ENCODE peak calls at places on chromosomes 12 and 14, in nine cellular contexts. A is retinal pigment epithelial cell, S is prostate gland, O is thoracic aorta, V is WTC11, F is A549, G is activated B cell treated with CpG ODN at 0.5 μM for 24 hours, X is adrenal gland, Q is GM23338. M is an unnamed sample.

GRCh38 chr14:23183479-23183878 is at the start of gene SLC7A8:
- DNase-seq in Q (peak), X (peak), A (peak), F (no peak), S (peak), G (peak), O (no peak), V (peak), M (no peak)

GRCh38 chr12:45192041-45192695 is 23.7 kb upstream of the ANO6 start:
- DNase-seq in Q (no peak), X (no peak), F (peak), A (peak), V (no peak), O (no peak), S (no peak), G (no peak), M (no peak)

GRCh38 chr14:65100905-65101541 is 1.3 kb downstream of the MAX start:
- DNase-seq in F (no peak), G (no peak), S (no peak), A (no peak), Q (no peak), X (no peak), V (no peak), O (no peak), M (no peak)

GRCh38 chr12:12400793-12401192 is 43.9 kb downstream of the BORCS5 start:
- DNase-seq in X (no peak), F (no peak), A (no peak), O (no peak), G (no peak), S (no peak), V (no peak), Q (no peak), M (no peak)

GRCh38 chr14:72332054-72332453 is 399.8 kb downstream of the RGS6 start:
- DNase-seq in O (no peak), S (no peak), Q (no peak), F (no peak), X (peak), V (no peak), A (no peak), G (no peak), M (no peak)

GRCh38 chr12:105775351-105775750 is 363.4 kb downstream of the NUAK1 start:
- DNase-seq in V (no peak), X (no peak), G (no peak), O (no peak), Q (no peak), A (no peak), F (peak), S (no peak), M (no peak)

GRCh38 chr14:34024768-34025144 is 73.9 kb upstream of the EGLN3 start:
- DNase-seq in V (no peak), O (no peak), A (no peak), Q (no peak), X (no peak), G (no peak), S (no peak), F (no peak), M (no peak)

GRCh38 chr12:47896633-47897032 is 8.2 kb downstream of the VDR start:
- DNase-seq in X (no peak), V (peak), S (no peak), G (no peak), A (no peak), Q (peak), F (peak), O (no peak), M (no peak)

GRCh38 chr12:131916306-131917138 is 12.6 kb upstream of the PUS1 start:
- DNase-seq in O (no peak), A (no peak), G (no peak), S (no peak), Q (no peak), V (no peak), F (peak), X (peak), M (no peak)

GRCh38 chr14:87966816-87967215 is 26.2 kb downstream of the GALC start:
- DNase-seq in G (no peak), V (no peak), X (peak), S (no peak), Q (no peak), F (no peak), A (no peak), O (no peak), M (no peak)

GRCh38 chr14:51650721-51651387 is 856 bp upstream of the FRMD6 start:
- DNase-seq in F (peak), G (no peak), Q (peak), O (no peak), X (peak), A (no peak), S (peak), V (peak), M (no peak)

GRCh38 chr12:126907900-126908764 is 1358.8 kb upstream of the TMEM132C start:
- DNase-seq in F (no peak), O (no peak), X (no peak), S (no peak), A (no peak), V (no peak), G (no peak), Q (no peak), M (no peak)

GRCh38 chr14:60648934-60649814 is at the start of gene SIX1:
- DNase-seq in G (peak), F (peak), S (peak), X (peak), Q (peak), V (peak), O (no peak), A (peak), M (peak)

GRCh38 chr12:123532808-123533649 is 490 bp downstream of the RILPL1 start:
- DNase-seq in A (no peak), G (no peak), Q (peak), O (no peak), F (peak), X (peak), S (no peak), V (peak), M (peak)

GRCh38 chr12:43579240-43579639 is 27.2 kb upstream of the ADAMTS20 start:
- DNase-seq in F (no peak), A (no peak), O (no peak), Q (no peak), S (no peak), V (no peak), G (no peak), X (no peak), M (no peak)

GRCh38 chr14:75442642-75443041 is 14.8 kb downstream of the JDP2 start:
- DNase-seq in Q (no peak), X (no peak), F (no peak), A (no peak), S (no peak), V (no peak), O (no peak), G (no peak), M (no peak)

GRCh38 chr12:8692573-8692972 is 5.2 kb upstream of the RIMKLB start:
- DNase-seq in S (peak), O (no peak), V (peak), F (no peak), A (no peak), Q (peak), G (no peak), X (peak), M (no peak)

GRCh38 chr12:3951380-3952135 is 78.4 kb upstream of the PARP11 start:
- DNase-seq in V (no peak), F (no peak), Q (peak), X (no peak), S (no peak), O (no peak), G (no peak), A (no peak), M (no peak)

GRCh38 chr12:57845478-57846284 is 848 bp downstream of the CTDSP2 start:
- DNase-seq in O (no peak), X (peak), S (peak), G (peak), Q (peak), V (peak), F (peak), A (no peak), M (peak)

GRCh38 chr12:115979351-115979750 is 298.1 kb downstream of the MED13L start:
- DNase-seq in G (no peak), O (no peak), S (no peak), A (no peak), Q (no peak), X (no peak), F (no peak), V (no peak), M (no peak)

GRCh38 chr14:51398898-51399297 is 158.9 kb downstream of the TMX1 start:
- DNase-seq in A (no peak), V (no peak), F (peak), S (no peak), Q (no peak), G (no peak), X (no peak), O (peak), M (no peak)

GRCh38 chr12:38153737-38154061 is 162.9 kb upstream of the ALG10B start:
- DNase-seq in V (no peak), S (no peak), O (no peak), F (no peak), A (no peak), X (no peak), Q (no peak), G (no peak), M (peak)

GRCh38 chr14:68986926-68987652 is 8.0 kb upstream of the ACTN1 start:
- DNase-seq in A (no peak), F (no peak), V (no peak), S (no peak), Q (no peak), X (peak), O (no peak), G (no peak), M (no peak)

GRCh38 chr12:126742326-126742725 is 1524.6 kb upstream of the TMEM132C start:
- DNase-seq in A (no peak), F (no peak), S (no peak), V (no peak), O (no peak), Q (no peak), X (no peak), G (no peak), M (no peak)

GRCh38 chr12:131221061-131221945 is 267.6 kb downstream of the ADGRD1 start:
- DNase-seq in G (no peak), O (no peak), Q (no peak), S (no peak), V (no peak), F (no peak), A (no peak), X (no peak), M (peak)

GRCh38 chr12:40104461-40105264 is 1.2 kb downstream of the SLC2A13 start:
- DNase-seq in Q (peak), V (no peak), O (no peak), A (no peak), X (peak), F (peak), G (no peak), S (no peak), M (no peak)

GRCh38 chr14:94599656-94600004 is 12.6 kb upstream of the SERPINA3 start:
- DNase-seq in S (no peak), G (no peak), V (no peak), X (no peak), O (no peak), Q (no peak), A (peak), F (peak), M (no peak)

GRCh38 chr12:108722992-108723766 is 8.1 kb downstream of the CORO1C start:
- DNase-seq in S (no peak), F (peak), V (no peak), A (peak), O (no peak), Q (no peak), X (no peak), G (no peak), M (no peak)

GRCh38 chr12:58095002-58095401 is 153.6 kb downstream of the ATP23 start:
- DNase-seq in O (no peak), G (no peak), F (no peak), V (no peak), S (no peak), X (no peak), Q (no peak), A (no peak), M (peak)

GRCh38 chr14:51236314-51236713 is 3.7 kb upstream of the TMX1 start:
- DNase-seq in S (no peak), G (no peak), F (no peak), A (no peak), Q (no peak), X (no peak), O (no peak), V (no peak), M (no peak)

GRCh38 chr12:47741340-47741703 is 16.0 kb upstream of the ENDOU start:
- DNase-seq in S (no peak), G (no peak), A (no peak), X (peak), V (no peak), F (no peak), Q (no peak), O (no peak), M (no peak)

GRCh38 chr14:61184117-61184516 is 97.0 kb downstream of the TMEM30B start:
- DNase-seq in A (no peak), O (no peak), X (no peak), G (no peak), F (no peak), Q (no peak), S (no peak), V (no peak), M (no peak)

GRCh38 chr14:103427485-103428443 is 42.5 kb downstream of the MARK3 start:
- DNase-seq in Q (peak), V (peak), G (no peak), F (peak), S (no peak), A (no peak), X (peak), O (no peak), M (no peak)

GRCh38 chr12:107543841-107544240 is 141.8 kb upstream of the PWP1 start:
- DNase-seq in V (no peak), G (no peak), O (no peak), F (no peak), Q (no peak), X (no peak), S (no peak), A (no peak), M (no peak)

GRCh38 chr14:77599894-77600293 is 16.5 kb downstream of the SPTLC2 start:
- DNase-seq in A (no peak), G (no peak), X (no peak), V (no peak), S (no peak), F (no peak), O (no peak), Q (no peak), M (no peak)

GRCh38 chr12:9349888-9350885 is 142.0 kb upstream of the PZP start:
- DNase-seq in V (no peak), G (no peak), A (no peak), F (no peak), O (no peak), S (no peak), Q (no peak), X (no peak), M (no peak)

GRCh38 chr14:23299558-23299957 is 3.1 kb downstream of the PPP1R3E start:
- DNase-seq in X (no peak), O (no peak), F (peak), S (no peak), V (no peak), A (no peak), Q (no peak), G (no peak), M (no peak)

GRCh38 chr14:100644383-100644782 is 57.2 kb upstream of the BEGAIN start:
- DNase-seq in S (no peak), Q (no peak), G (no peak), X (no peak), A (no peak), V (no peak), F (no peak), O (no peak), M (no peak)

GRCh38 chr14:100645200-100645985 is 58.2 kb upstream of the BEGAIN start:
- DNase-seq in G (no peak), O (peak), X (peak), S (peak), V (peak), A (peak), F (peak), Q (peak), M (peak)

GRCh38 chr14:100644784-100645183 is 57.6 kb upstream of the BEGAIN start:
- DNase-seq in S (no peak), V (no peak), O (no peak), F (no peak), Q (no peak), X (no peak), A (no peak), G (no peak), M (no peak)

GRCh38 chr14:100648474-100649172 is 61.4 kb upstream of the BEGAIN start:
- DNase-seq in O (no peak), S (no peak), V (no peak), Q (no peak), G (no peak), A (no peak), X (no peak), F (no peak), M (no peak)

GRCh38 chr14:100645986-100646314 is 58.7 kb upstream of the BEGAIN start:
- DNase-seq in F (no peak), A (no peak), G (no peak), O (no peak), S (no peak), V (no peak), X (no peak), Q (no peak), M (no peak)
- TF ChIP-seq CTCF in F (no peak), A (no peak), G (no peak), O (no peak), S (no peak), V (no peak), X (no peak), Q (no peak), M (no peak)

DNA sequence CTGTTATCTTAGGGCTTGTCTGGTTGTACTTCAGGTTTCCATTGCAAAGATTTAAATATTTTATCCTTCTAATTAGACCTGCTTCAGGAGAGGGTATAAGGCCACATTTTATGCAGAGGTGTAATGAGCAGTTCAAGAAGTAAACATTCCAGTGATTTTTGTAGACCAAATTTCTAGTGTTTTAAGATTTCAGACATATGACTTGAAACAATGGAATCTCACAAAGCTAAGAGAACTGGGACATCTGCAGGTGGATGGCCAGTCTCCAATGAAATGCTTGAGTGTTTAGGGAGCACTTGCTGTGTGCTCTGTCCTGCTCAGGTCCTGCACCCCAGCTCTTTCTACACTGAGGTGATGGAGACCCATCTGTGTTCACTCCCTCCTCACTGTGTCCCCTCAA is 7.9 kb downstream of the C14orf132 start:
- DNase-seq in S (no peak), A (no peak), G (no peak), V (no peak), X (no peak), O (no peak), Q (no peak), F (no peak), M (no peak)
- TF ChIP-seq CTCF in S (no peak), A (no peak), G (no peak), V (no peak), X (no peak), O (no peak), Q (no peak), F (no peak), M (no peak)

GRCh38 chr14:101738921-101739320 is 22.6 kb upstream of the PPP2R5C start:
- DNase-seq in X (no peak), S (no peak), G (no peak), V (no peak), O (no peak), A (no peak), F (no peak), Q (no peak), M (no peak)

GRCh38 chr14:101736585-101736984 is 24.9 kb upstream of the PPP2R5C start:
- DNase-seq in G (no peak), O (no peak), F (no peak), Q (no peak), A (no peak), S (no peak), X (no peak), V (no peak), M (no peak)

GRCh38 chr14:101739446-101740141 is 21.9 kb upstream of the PPP2R5C start:
- DNase-seq in Q (no peak), V (no peak), O (no peak), G (no peak), F (no peak), X (no peak), A (no peak), S (no peak), M (no peak)

GRCh38 chr14:101736071-101736470 is 25.4 kb upstream of the PPP2R5C start:
- DNase-seq in V (no peak), X (no peak), F (no peak), Q (no peak), S (no peak), A (no peak), G (no peak), O (no peak), M (no peak)

DNA sequence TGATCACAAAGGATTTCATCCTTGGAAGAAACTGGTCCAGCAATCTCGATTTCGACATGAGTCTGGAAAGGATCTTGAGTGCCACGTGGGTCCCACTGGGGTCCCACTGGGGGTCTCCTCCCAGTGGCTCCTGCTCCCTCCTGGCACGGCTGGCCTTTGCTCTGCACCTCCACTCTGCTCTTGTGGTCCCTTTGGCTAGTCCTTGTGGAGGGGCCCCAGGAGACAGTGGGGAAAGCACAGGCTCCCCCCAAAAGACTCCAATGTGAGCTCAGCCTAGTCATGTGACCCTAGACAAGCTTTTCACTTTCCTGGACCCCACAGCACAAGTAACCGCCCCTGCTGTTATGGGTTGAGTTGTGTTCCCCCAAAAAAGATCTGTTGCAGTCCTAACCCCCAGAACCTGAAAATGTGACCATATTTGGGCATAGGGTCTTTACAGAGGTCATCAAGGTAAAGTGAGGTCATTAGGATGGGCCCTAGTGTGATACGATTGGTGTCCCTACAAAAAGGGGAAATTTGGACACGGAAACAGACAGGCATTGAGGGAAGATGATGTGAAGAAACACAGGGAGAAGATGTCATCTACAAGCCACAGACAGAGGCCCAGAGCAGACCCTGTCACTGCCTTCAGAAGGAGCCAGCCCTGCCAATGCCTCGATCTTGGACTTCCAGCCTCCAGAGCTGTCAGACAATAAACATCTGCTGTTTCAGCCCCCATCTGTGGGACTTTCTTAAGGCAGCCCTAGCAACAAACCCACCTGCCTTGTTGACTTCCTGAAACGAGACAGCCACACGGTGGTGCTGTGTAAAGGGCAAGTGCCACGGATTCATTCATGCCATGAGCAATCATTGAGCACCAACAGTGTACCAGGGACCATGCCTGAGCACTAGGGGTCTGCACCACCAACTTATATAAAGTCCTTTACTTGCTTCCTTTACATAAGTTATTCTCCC is 23.8 kb upstream of the PPP2R5C start:
- DNase-seq in X (no peak), S (no peak), Q (no peak), O (no peak), V (no peak), A (no peak), G (no peak), F (no peak), M (no peak)
- TF ChIP-seq CTCF in X (no peak), S (no peak), Q (peak), O (no peak), V (no peak), A (no peak), G (no peak), F (peak), M (no peak)

GRCh38 chr12:52319097-52319496 is 2.1 kb downstream of the KRT83 start:
- DNase-seq in Q (peak), G (no peak), A (no peak), O (no peak), S (no peak), V (peak), X (no peak), F (peak), M (no peak)
- TF ChIP-seq CTCF in Q (peak), G (no peak), A (peak), O (no peak), S (no peak), V (no peak), X (no peak), F (peak), M (no peak)

GRCh38 chr12:67764946-67765619 is 116.5 kb downstream of the DYRK2 start:
- DNase-seq in F (no peak), A (no peak), O (no peak), Q (no peak), V (no peak), X (no peak), S (no peak), G (no peak), M (no peak)
- TF ChIP-seq CTCF in F (no peak), A (no peak), O (no peak), Q (no peak), V (no peak), X (no peak), S (no peak), G (no peak), M (no peak)

GRCh38 chr14:99441157-99441870 is 39.3 kb downstream of the SETD3 start:
- DNase-seq in V (peak), A (no peak), O (no peak), F (peak), Q (peak), X (no peak), G (no peak), S (no peak), M (no peak)
- TF ChIP-seq CTCF in V (no peak), A (peak), O (no peak), F (no peak), Q (peak), X (no peak), G (no peak), S (no peak), M (no peak)